ENCODE peak calls at places on chromosomes 1 and 21, in four cellular contexts. A, Z, I and H are unnamed samples.
A peak's percentile ranks its signal among the peaks of the same experiment; 100 is the strongest.

GRCh38 chr21:44405948-44406872 is 49.1 kb upstream of the LRRC3 start:
- DNase-seq in Z (no peak), I (no peak), A (peak; percentile 22), H (no peak)

GRCh38 chr1:72283204-72284083 is 1.1 kb upstream of the NEGR1 start:
- DNase-seq in Z (no peak), A (peak; percentile 89), I (peak; percentile 61), H (peak; percentile 61)

GRCh38 chr1:234369033-234369430 is 4.2 kb upstream of the COA6 start:
- DNase-seq in I (no peak), Z (no peak), A (no peak), H (no peak)

GRCh38 chr1:113453771-113454083 is 63.4 kb downstream of the MAGI3 start:
- DNase-seq in I (no peak), A (no peak), Z (no peak), H (no peak)

GRCh38 chr1:205928256-205928655 is 15.0 kb downstream of the SLC26A9 start:
- DNase-seq in A (no peak), Z (no peak), I (peak; percentile 52), H (no peak)

GRCh38 chr21:42509239-42509638 is 4.4 kb upstream of the SLC37A1 start:
- DNase-seq in Z (no peak), I (no peak), A (no peak), H (no peak)

GRCh38 chr1:113451710-113452109 is 61.4 kb downstream of the MAGI3 start:
- DNase-seq in Z (no peak), A (no peak), I (no peak), H (no peak)

GRCh38 chr1:4510276-4510691 is 144.1 kb upstream of the AJAP1 start:
- DNase-seq in A (no peak), Z (no peak), I (no peak), H (no peak)

GRCh38 chr1:223125249-223125648 is 17.8 kb downstream of the TLR5 start:
- DNase-seq in Z (no peak), I (no peak), A (no peak), H (no peak)

GRCh38 chr1:15696956-15697521 is 12.9 kb downstream of the PLEKHM2 start:
- DNase-seq in A (no peak), I (peak; percentile 10), Z (peak; percentile 11), H (peak; percentile 64)

GRCh38 chr1:43705982-43706597 is 1.2 kb upstream of the ST3GAL3 start:
- DNase-seq in A (peak; percentile 47), I (no peak), Z (no peak), H (no peak)

GRCh38 chr1:234969630-234970370 is 158.8 kb downstream of the TOMM20 start:
- DNase-seq in Z (no peak), I (peak; percentile 62), A (peak; percentile 86), H (no peak)

GRCh38 chr1:238647877-238648276 is 738.5 kb upstream of the CHRM3 start:
- DNase-seq in A (peak; percentile 93), I (no peak), Z (no peak), H (no peak)

GRCh38 chr1:17563494-17564281 is 24.2 kb downstream of the ARHGEF10L start:
- DNase-seq in A (peak; percentile 30), I (no peak), Z (no peak), H (no peak)

GRCh38 chr1:212916395-212917133 is 33.8 kb upstream of the VASH2 start:
- DNase-seq in A (peak; percentile 38), I (no peak), Z (no peak), H (no peak)

GRCh38 chr1:85563139-85563538 is 17.4 kb upstream of the CCN1 start:
- DNase-seq in A (no peak), Z (no peak), I (no peak), H (no peak)

GRCh38 chr1:205669341-205670142 is 10.8 kb downstream of the SLC45A3 start:
- DNase-seq in I (peak; percentile 25), Z (no peak), A (peak; percentile 19), H (no peak)

GRCh38 chr1:90745972-90746371 is 28.9 kb upstream of the BARHL2 start:
- DNase-seq in I (no peak), A (no peak), Z (no peak), H (no peak)